ENCODE peak calls at places on chromosomes 2 and 18, in four cellular contexts. One of them, this sample, is unnamed. For H3K9me3, the result is how much of the 10 kb centered on the place peaks cover.

GRCh38 chr18:68454511-68455228 is 260.2 kb downstream of the TMX3 start:
- DNase-seq in HepG2: no peak
- DNase-seq in fibroblast of lung: peak
- DNase-seq in SK-N-SH: no peak
- DNase-seq in this sample: no peak

GRCh38 chr18:59353079-59353680 is 5.9 kb downstream of the LMAN1 start:
- DNase-seq in HepG2: no peak
- DNase-seq in fibroblast of lung: no peak
- DNase-seq in SK-N-SH: peak
- DNase-seq in this sample: no peak

GRCh38 chr2:126406267-126406666 is 249.7 kb upstream of the GYPC start:
- DNase-seq in HepG2: no peak
- DNase-seq in fibroblast of lung: no peak
- DNase-seq in SK-N-SH: no peak
- DNase-seq in this sample: no peak

GRCh38 chr2:20062615-20063545 is 11.5 kb upstream of the LAPTM4A start:
- DNase-seq in HepG2: no peak
- DNase-seq in fibroblast of lung: peak
- DNase-seq in SK-N-SH: no peak
- DNase-seq in this sample: no peak

GRCh38 chr18:2147866-2148265 is 423.4 kb downstream of the METTL4 start:
- DNase-seq in HepG2: no peak
- DNase-seq in fibroblast of lung: peak
- DNase-seq in SK-N-SH: no peak
- DNase-seq in this sample: no peak

GRCh38 chr2:192288290-192288689 is 93.6 kb upstream of the TMEFF2 start:
- DNase-seq in HepG2: no peak
- DNase-seq in fibroblast of lung: no peak
- DNase-seq in SK-N-SH: no peak
- DNase-seq in this sample: no peak

GRCh38 chr18:48072428-48073204 is 142.2 kb upstream of the SMAD2 start:
- DNase-seq in HepG2: no peak
- DNase-seq in fibroblast of lung: no peak
- DNase-seq in SK-N-SH: peak
- DNase-seq in this sample: no peak

GRCh38 chr2:32738939-32739338 is 111.1 kb downstream of the TTC27 start:
- DNase-seq in HepG2: no peak
- DNase-seq in fibroblast of lung: no peak
- DNase-seq in SK-N-SH: no peak
- DNase-seq in this sample: no peak

GRCh38 chr2:189164732-189165131 is 14.8 kb downstream of the COL5A2 start:
- DNase-seq in HepG2: no peak
- DNase-seq in fibroblast of lung: peak
- DNase-seq in SK-N-SH: peak
- DNase-seq in this sample: no peak

GRCh38 chr2:42830922-42831574 is 38.7 kb upstream of the HAAO start:
- DNase-seq in HepG2: no peak
- DNase-seq in fibroblast of lung: no peak
- DNase-seq in SK-N-SH: no peak
- DNase-seq in this sample: no peak

GRCh38 chr2:187644991-187645390 is 90.8 kb upstream of the TFPI start:
- DNase-seq in HepG2: no peak
- DNase-seq in fibroblast of lung: peak
- DNase-seq in SK-N-SH: no peak
- DNase-seq in this sample: no peak

GRCh38 chr2:197145471-197146056 is 165.0 kb downstream of the ANKRD44 start:
- DNase-seq in HepG2: no peak
- DNase-seq in fibroblast of lung: no peak
- DNase-seq in SK-N-SH: no peak
- DNase-seq in this sample: no peak

GRCh38 chr2:199804831-199805230 is 46.2 kb downstream of the FTCDNL1 start:
- DNase-seq in HepG2: no peak
- DNase-seq in fibroblast of lung: no peak
- DNase-seq in SK-N-SH: no peak
- DNase-seq in this sample: no peak

GRCh38 chr2:71923887-71924533 is 223.7 kb downstream of the CYP26B1 start:
- DNase-seq in HepG2: peak
- DNase-seq in fibroblast of lung: peak
- DNase-seq in SK-N-SH: peak
- DNase-seq in this sample: no peak

GRCh38 chr2:212007972-212008371 is 530.6 kb downstream of the ERBB4 start:
- DNase-seq in HepG2: no peak
- DNase-seq in fibroblast of lung: no peak
- DNase-seq in SK-N-SH: no peak
- DNase-seq in this sample: no peak

GRCh38 chr2:46309052-46309953 is 12.1 kb downstream of the EPAS1 start:
- DNase-seq in HepG2: no peak
- DNase-seq in fibroblast of lung: no peak
- DNase-seq in SK-N-SH: no peak
- DNase-seq in this sample: no peak

GRCh38 chr2:111226797-111227700 is 106.3 kb downstream of the BCL2L11 start:
- DNase-seq in HepG2: no peak
- DNase-seq in fibroblast of lung: peak
- DNase-seq in SK-N-SH: no peak
- DNase-seq in this sample: no peak

GRCh38 chr2:240687045-240687740 is 4.5 kb upstream of the AQP12A start:
- DNase-seq in HepG2: no peak
- DNase-seq in fibroblast of lung: no peak
- DNase-seq in SK-N-SH: peak
- DNase-seq in this sample: peak

GRCh38 chr2:234306426-234307173 is 190.3 kb downstream of the ARL4C start:
- DNase-seq in HepG2: no peak
- DNase-seq in fibroblast of lung: no peak
- DNase-seq in SK-N-SH: no peak
- DNase-seq in this sample: no peak

GRCh38 chr2:128432423-128432822 is 113.8 kb upstream of the HS6ST1 start:
- DNase-seq in HepG2: no peak
- DNase-seq in fibroblast of lung: no peak
- DNase-seq in SK-N-SH: no peak
- DNase-seq in this sample: no peak

GRCh38 chr2:127153691-127154158 is 46.8 kb upstream of the BIN1 start:
- DNase-seq in HepG2: no peak
- DNase-seq in fibroblast of lung: peak
- DNase-seq in SK-N-SH: no peak
- DNase-seq in this sample: no peak

GRCh38 chr2:219246559-219246958 is 1.3 kb downstream of the STK16 start:
- DNase-seq in HepG2: no peak
- DNase-seq in fibroblast of lung: no peak
- DNase-seq in SK-N-SH: no peak
- DNase-seq in this sample: peak

GRCh38 chr2:187994464-187995331 is 297.0 kb upstream of the GULP1 start:
- DNase-seq in HepG2: no peak
- DNase-seq in fibroblast of lung: peak
- DNase-seq in SK-N-SH: peak
- DNase-seq in this sample: no peak

GRCh38 chr2:121177905-121178304 is 107.1 kb downstream of the TFCP2L1 start:
- DNase-seq in HepG2: no peak
- DNase-seq in fibroblast of lung: no peak
- DNase-seq in SK-N-SH: no peak
- DNase-seq in this sample: no peak

GRCh38 chr18:49527631-49528327 is 34.1 kb upstream of the LIPG start:
- DNase-seq in HepG2: no peak
- DNase-seq in fibroblast of lung: no peak
- DNase-seq in SK-N-SH: no peak
- DNase-seq in this sample: no peak

DNA sequence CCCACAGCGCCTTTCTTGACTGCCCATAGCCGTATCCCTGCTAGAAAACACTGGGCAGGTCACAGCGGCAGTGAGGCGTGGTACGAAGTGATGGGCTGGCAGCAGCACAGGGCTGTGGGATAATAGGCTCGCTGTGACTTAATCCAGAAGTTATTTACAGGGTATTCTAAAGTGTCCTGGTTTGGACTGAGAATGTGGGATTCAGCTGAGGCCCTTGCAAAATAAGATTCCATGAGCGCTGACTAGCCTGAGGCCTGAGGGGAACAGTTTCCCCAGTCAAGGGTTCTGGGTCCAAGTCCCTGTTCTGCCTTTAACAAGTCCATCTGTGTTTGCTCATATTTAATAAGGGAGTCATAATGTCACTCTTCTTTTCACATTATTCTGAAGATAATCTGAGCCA is 34.6 kb downstream of the SETBP1 start:
- DNase-seq in HepG2: no peak
- DNase-seq in fibroblast of lung: peak
- DNase-seq in SK-N-SH: no peak
- DNase-seq in this sample: peak
- H3K9ac ChIP-seq in HepG2: no peak
- H3K9ac ChIP-seq in fibroblast of lung: no peak
- H3K9ac ChIP-seq in SK-N-SH: no peak
- H3K9ac ChIP-seq in this sample: no peak

GRCh38 chr2:85257359-85258193 is 70.2 kb downstream of the TGOLN2 start:
- DNase-seq in HepG2: no peak
- DNase-seq in fibroblast of lung: no peak
- DNase-seq in SK-N-SH: peak
- DNase-seq in this sample: no peak
- TF ChIP-seq CTCF in HepG2: no peak
- TF ChIP-seq CTCF in fibroblast of lung: no peak
- TF ChIP-seq CTCF in SK-N-SH: no peak
- TF ChIP-seq CTCF in this sample: no peak

GRCh38 chr18:78735131-78736014 is 244.2 kb upstream of the SALL3 start:
- DNase-seq in HepG2: no peak
- DNase-seq in fibroblast of lung: no peak
- DNase-seq in SK-N-SH: no peak
- DNase-seq in this sample: no peak

GRCh38 chr18:78738076-78738690 is 241.4 kb upstream of the SALL3 start:
- DNase-seq in HepG2: no peak
- DNase-seq in fibroblast of lung: no peak
- DNase-seq in SK-N-SH: no peak
- DNase-seq in this sample: no peak

GRCh38 chr18:78734614-78734945 is 245.0 kb upstream of the SALL3 start:
- DNase-seq in HepG2: no peak
- DNase-seq in fibroblast of lung: no peak
- DNase-seq in SK-N-SH: no peak
- DNase-seq in this sample: no peak

GRCh38 chr18:78737006-78737915 is 242.4 kb upstream of the SALL3 start:
- DNase-seq in HepG2: no peak
- DNase-seq in fibroblast of lung: no peak
- DNase-seq in SK-N-SH: no peak
- DNase-seq in this sample: no peak

GRCh38 chr18:78736015-78736690 is 243.5 kb upstream of the SALL3 start:
- DNase-seq in HepG2: no peak
- DNase-seq in fibroblast of lung: no peak
- DNase-seq in SK-N-SH: no peak
- DNase-seq in this sample: no peak
- H3K9me3 ChIP-seq in HepG2: under half
- H3K9me3 ChIP-seq in fibroblast of lung: under half
- H3K9me3 ChIP-seq in SK-N-SH: under half
- H3K9me3 ChIP-seq in this sample: under half

GRCh38 chr18:11982981-11983380 is 1.7 kb downstream of the IMPA2 start:
- DNase-seq in HepG2: peak
- DNase-seq in fibroblast of lung: no peak
- DNase-seq in SK-N-SH: no peak
- DNase-seq in this sample: no peak
- H3K9ac ChIP-seq in HepG2: peak
- H3K9ac ChIP-seq in fibroblast of lung: no peak
- H3K9ac ChIP-seq in SK-N-SH: no peak
- H3K9ac ChIP-seq in this sample: peak

GRCh38 chr2:176461686-176462376 is 192.6 kb downstream of the MTX2 start:
- DNase-seq in HepG2: no peak
- DNase-seq in fibroblast of lung: peak
- DNase-seq in SK-N-SH: no peak
- DNase-seq in this sample: no peak

GRCh38 chr2:176463527-176463926 is 194.3 kb downstream of the MTX2 start:
- DNase-seq in HepG2: no peak
- DNase-seq in fibroblast of lung: no peak
- DNase-seq in SK-N-SH: no peak
- DNase-seq in this sample: no peak

GRCh38 chr2:176464886-176465564 is 195.8 kb downstream of the MTX2 start:
- DNase-seq in HepG2: no peak
- DNase-seq in fibroblast of lung: no peak
- DNase-seq in SK-N-SH: peak
- DNase-seq in this sample: no peak

GRCh38 chr2:176457486-176457885 is 188.2 kb downstream of the MTX2 start:
- DNase-seq in HepG2: no peak
- DNase-seq in fibroblast of lung: no peak
- DNase-seq in SK-N-SH: no peak
- DNase-seq in this sample: no peak

GRCh38 chr2:176461098-176461497 is 191.9 kb downstream of the MTX2 start:
- DNase-seq in HepG2: no peak
- DNase-seq in fibroblast of lung: peak
- DNase-seq in SK-N-SH: no peak
- DNase-seq in this sample: no peak
- TF ChIP-seq CTCF in HepG2: no peak
- TF ChIP-seq CTCF in fibroblast of lung: no peak
- TF ChIP-seq CTCF in SK-N-SH: no peak
- TF ChIP-seq CTCF in this sample: no peak

GRCh38 chr2:2933421-2933820 is 444.2 kb downstream of the EIPR1 start:
- DNase-seq in HepG2: no peak
- DNase-seq in fibroblast of lung: no peak
- DNase-seq in SK-N-SH: peak
- DNase-seq in this sample: no peak
- H3K9me3 ChIP-seq in HepG2: under half
- H3K9me3 ChIP-seq in fibroblast of lung: under half
- H3K9me3 ChIP-seq in SK-N-SH: under half
- H3K9me3 ChIP-seq in this sample: under half

DNA sequence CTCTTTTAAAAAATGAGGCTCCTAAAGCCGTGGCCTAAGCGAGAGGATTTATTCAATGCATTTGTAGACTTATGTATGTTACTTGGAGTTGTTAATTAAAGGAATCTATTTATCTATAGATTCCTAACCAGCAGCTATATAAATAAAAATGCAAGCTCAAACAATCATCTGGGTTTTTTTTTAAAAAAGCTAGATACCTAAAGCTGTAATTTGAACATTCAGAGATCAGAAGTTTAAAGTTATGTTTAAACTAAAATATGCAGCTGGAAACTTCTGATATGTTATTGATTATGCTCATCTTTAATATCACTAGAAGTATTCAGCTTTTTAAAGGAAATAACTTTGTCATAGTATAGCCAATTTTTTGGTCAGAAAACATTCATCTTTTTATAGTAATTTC is 1.0 kb downstream of the MEIS1 start:
- DNase-seq in HepG2: no peak
- DNase-seq in fibroblast of lung: no peak
- DNase-seq in SK-N-SH: no peak
- DNase-seq in this sample: no peak
- H3K9ac ChIP-seq in HepG2: peak
- H3K9ac ChIP-seq in fibroblast of lung: peak
- H3K9ac ChIP-seq in SK-N-SH: peak
- H3K9ac ChIP-seq in this sample: no peak